ENCODE peak calls at places on chromosomes 11 and 22, in four cellular contexts. Y is H1, V is K562, E is HCT116. X is an unnamed sample.
A peak's percentile ranks its signal among the peaks of the same experiment; 100 is the strongest.

GRCh38 chr11:355581-356458 is 13.5 kb upstream of the B4GALNT4 start:
- DNase-seq in E (peak; percentile 65), V (peak; percentile 87), Y (peak; percentile 90), X (peak; percentile 93)

GRCh38 chr11:27395556-27396258 is 32.7 kb upstream of the CCDC34 start:
- DNase-seq in Y (no peak), V (no peak), E (no peak), X (no peak)

GRCh38 chr22:35618427-35619223 is 1.5 kb upstream of the MB start:
- DNase-seq in V (no peak), E (no peak), Y (no peak), X (no peak)

GRCh38 chr22:36253523-36254490 is 874 bp downstream of the APOL1 start:
- DNase-seq in E (no peak), V (no peak), Y (no peak), X (no peak)

GRCh38 chr11:44600739-44601416 is 35.4 kb downstream of the CD82 start:
- DNase-seq in V (no peak), Y (no peak), E (no peak), X (no peak)

GRCh38 chr11:109668973-109669634 is 247.1 kb downstream of the C11orf87 start:
- DNase-seq in V (no peak), Y (no peak), E (no peak), X (no peak)

GRCh38 chr11:46899501-46900025 is 18.8 kb downstream of the LRP4 start:
- DNase-seq in V (no peak), Y (no peak), E (no peak), X (no peak)

GRCh38 chr11:79678780-79679468 is 238.1 kb upstream of the TENM4 start:
- DNase-seq in E (no peak), Y (no peak), V (no peak), X (no peak)

GRCh38 chr11:19253149-19253540 is 12.4 kb upstream of the E2F8 start:
- DNase-seq in Y (no peak), V (no peak), E (no peak), X (no peak)

GRCh38 chr11:117565709-117566108 is 231.3 kb downstream of the DSCAML1 start:
- DNase-seq in Y (no peak), E (no peak), V (no peak), X (peak; percentile 26)

GRCh38 chr22:33579448-33580093 is 340.7 kb downstream of the LARGE1 start:
- DNase-seq in V (peak; percentile 30), Y (peak; percentile 94), E (peak; percentile 1), X (peak; percentile 85)

GRCh38 chr11:68724293-68724692 is 27.0 kb downstream of the TESMIN start:
- DNase-seq in E (no peak), Y (no peak), V (no peak), X (no peak)

GRCh38 chr11:124068711-124069110 is 27.6 kb upstream of the OR10G7 start:
- DNase-seq in V (no peak), Y (no peak), E (no peak), X (no peak)

GRCh38 chr22:47835726-47836125 is 1073.3 kb downstream of the TBC1D22A start:
- DNase-seq in E (peak; percentile 18), Y (no peak), V (no peak), X (no peak)

GRCh38 chr11:83520849-83521248 is 234.7 kb upstream of the CCDC90B start:
- DNase-seq in V (no peak), E (no peak), Y (no peak), X (no peak)

GRCh38 chr11:115741376-115741775 is 237.2 kb upstream of the CADM1 start:
- DNase-seq in V (no peak), E (no peak), Y (no peak), X (no peak)

GRCh38 chr11:35650467-35650866 is 12.1 kb upstream of the TRIM44 start:
- DNase-seq in Y (no peak), E (no peak), V (no peak), X (no peak)

GRCh38 chr11:46537851-46538295 is 56.0 kb downstream of the AMBRA1 start:
- DNase-seq in V (peak; percentile 84), Y (peak; percentile 78), E (peak; percentile 68), X (peak; percentile 76)

GRCh38 chr11:133951484-133952198 is 5.1 kb downstream of the IGSF9B start:
- DNase-seq in Y (peak; percentile 71), V (no peak), E (no peak), X (peak; percentile 52)

GRCh38 chr11:6319879-6320410 is 356 bp downstream of the CAVIN3 start:
- DNase-seq in Y (no peak), V (peak; percentile 52), E (peak; percentile 76), X (peak; percentile 76)

GRCh38 chr11:65204646-65205601 is 23.2 kb downstream of the CAPN1 start:
- DNase-seq in E (no peak), Y (peak; percentile 95), V (peak; percentile 91), X (peak; percentile 88)

GRCh38 chr11:122803306-122803705 is 35.0 kb upstream of the CRTAM start:
- DNase-seq in E (no peak), V (no peak), Y (no peak), X (no peak)
- TF ChIP-seq ATF3 in E (no peak), V (no peak), Y (no peak), X (no peak)

GRCh38 chr11:128334311-128335044 is 252.9 kb downstream of the ETS1 start:
- DNase-seq in E (no peak), V (no peak), Y (no peak), X (no peak)

GRCh38 chr11:128338806-128339205 is 248.6 kb downstream of the ETS1 start:
- DNase-seq in E (no peak), V (no peak), Y (no peak), X (no peak)

GRCh38 chr11:128336203-128336602 is 251.2 kb downstream of the ETS1 start:
- DNase-seq in Y (no peak), E (no peak), V (no peak), X (no peak)

GRCh38 chr11:128339721-128340271 is 247.6 kb downstream of the ETS1 start:
- DNase-seq in Y (no peak), V (no peak), E (no peak), X (no peak)

GRCh38 chr11:128335729-128336128 is 251.6 kb downstream of the ETS1 start:
- DNase-seq in E (no peak), Y (no peak), V (no peak), X (no peak)
- TF ChIP-seq ATF3 in E (no peak), Y (no peak), V (no peak), X (no peak)

GRCh38 chr11:34148504-34149165 is 43.2 kb downstream of the NAT10 start:
- DNase-seq in E (no peak), Y (no peak), V (no peak), X (no peak)

GRCh38 chr11:34149274-34149673 is 43.8 kb downstream of the NAT10 start:
- DNase-seq in Y (no peak), E (no peak), V (no peak), X (no peak)

GRCh38 chr11:34150494-34151151 is 45.2 kb downstream of the NAT10 start:
- DNase-seq in Y (no peak), E (no peak), V (no peak), X (no peak)

GRCh38 chr11:34151166-34151565 is 45.7 kb downstream of the NAT10 start:
- DNase-seq in V (no peak), Y (no peak), E (no peak), X (no peak)

GRCh38 chr11:34149786-34150185 is 44.4 kb downstream of the NAT10 start:
- DNase-seq in V (peak; percentile 47), E (no peak), Y (peak; percentile 59), X (peak; percentile 44)
- TF ChIP-seq ATF3 in V (no peak), E (no peak), Y (no peak), X (no peak)

GRCh38 chr11:75668508-75669297 is at the start of gene MAP6:
- DNase-seq in Y (peak; percentile 72), E (no peak), V (peak; percentile 32), X (peak; percentile 64)
- TF ChIP-seq ATF3 in Y (no peak), E (no peak), V (no peak), X (no peak)

GRCh38 chr22:45905924-45906865 is 70.8 kb downstream of the WNT7B start:
- DNase-seq in Y (no peak), E (no peak), V (no peak), X (no peak)
- TF ChIP-seq ATF3 in Y (no peak), E (no peak), V (no peak), X (no peak)

X was measured in WTC11.